ENCODE peak calls at places on chromosome 3, in six cellular contexts. Z is AG04450; B is ELR; X is activated T-cell treated with anti-CD3 and anti-CD28 coated beads, Interleukin-2, amount 50 U/mL, for 72 hours; H is HEK293T; C is fibroblast of the aortic adventitia. N is an unnamed sample.

GRCh38 chr3:138440137-138440536 is 5.7 kb downstream of the ESYT3 start:
- DNase-seq in Z (no peak), X (no peak), H (no peak), B (no peak), C (no peak), N (no peak)

GRCh38 chr3:64381369-64381768 is 156.1 kb upstream of the PRICKLE2 start:
- DNase-seq in B (no peak), X (no peak), C (no peak), H (no peak), Z (no peak), N (no peak)

GRCh38 chr3:189025866-189026265 is 145.9 kb upstream of the TPRG1 start:
- DNase-seq in C (no peak), X (no peak), B (no peak), Z (no peak), H (no peak), N (no peak)

GRCh38 chr3:110419571-110419970 is 652.0 kb upstream of the NECTIN3 start:
- DNase-seq in X (no peak), H (no peak), B (peak), C (peak), Z (no peak), N (no peak)

GRCh38 chr3:171488479-171488878 is 28.3 kb upstream of the TNIK start:
- DNase-seq in X (no peak), Z (no peak), H (no peak), C (no peak), B (no peak), N (no peak)

GRCh38 chr3:41041899-41042298 is 157.4 kb upstream of the CTNNB1 start:
- DNase-seq in X (no peak), Z (no peak), H (no peak), C (no peak), B (no peak), N (no peak)

GRCh38 chr3:8529738-8530525 is 28.3 kb downstream of the LMCD1 start:
- DNase-seq in Z (no peak), X (no peak), B (peak), C (peak), H (no peak), N (no peak)

GRCh38 chr3:125057186-125057850 is 1.5 kb upstream of the HEG1 start:
- DNase-seq in Z (peak), X (no peak), H (no peak), B (peak), C (peak), N (no peak)

GRCh38 chr3:171879472-171879871 is 36.3 kb downstream of the TMEM212 start:
- DNase-seq in Z (no peak), X (no peak), C (no peak), B (no peak), H (no peak), N (no peak)

GRCh38 chr3:34882764-34883163 is 756.6 kb upstream of the ARPP21 start:
- DNase-seq in C (no peak), H (no peak), Z (no peak), B (no peak), X (no peak), N (no peak)

GRCh38 chr3:177467268-177467985 is 270.1 kb upstream of the TBL1XR1 start:
- DNase-seq in Z (no peak), H (no peak), C (no peak), B (no peak), X (no peak), N (no peak)